ENCODE peak calls at places on chromosomes 16 and 17, in five cellular contexts. E is SK-N-SH, J is K562, T is GM12878, W is HepG2. Q is an unnamed sample.

GRCh38 chr16:22937169-22937568 is 123.2 kb downstream of the HS3ST2 start:
- DNase-seq in E (no peak), J (no peak), T (no peak), W (no peak), Q (no peak)

GRCh38 chr17:32099686-32100085 is 42.6 kb upstream of the RHOT1 start:
- DNase-seq in E (no peak), J (no peak), T (no peak), W (no peak), Q (no peak)

GRCh38 chr16:53817812-53818211 is 113.9 kb downstream of the FTO start:
- DNase-seq in E (peak; percentile 19), J (no peak), T (no peak), W (no peak), Q (no peak)

GRCh38 chr16:9526791-9527190 is 435.3 kb downstream of the HAPSTR1 start:
- DNase-seq in E (no peak), J (no peak), T (no peak), W (no peak), Q (no peak)

GRCh38 chr17:12992676-12993075 is 25.2 kb downstream of the ELAC2 start:
- DNase-seq in E (no peak), J (no peak), T (no peak), W (no peak), Q (no peak)

GRCh38 chr16:56824335-56824734 is 40.7 kb upstream of the SLC12A3 start:
- DNase-seq in E (no peak), J (no peak), T (no peak), W (peak; percentile 53), Q (peak; percentile 16)

GRCh38 chr16:57502048-57502775 is 15.9 kb upstream of the DOK4 start:
- DNase-seq in E (no peak), J (no peak), T (no peak), W (no peak), Q (no peak)

GRCh38 chr17:290121-290521 is 62.5 kb downstream of the RPH3AL start:
- DNase-seq in E (no peak), J (no peak), T (no peak), W (no peak), Q (no peak)

GRCh38 chr16:19291459-19291858 is 5.9 kb downstream of the CLEC19A start:
- DNase-seq in E (no peak), J (no peak), T (no peak), W (no peak), Q (no peak)

GRCh38 chr16:80938035-80938927 is 68.4 kb downstream of the CMC2 start:
- DNase-seq in E (no peak), J (no peak), T (no peak), W (no peak), Q (peak; percentile 55)

GRCh38 chr16:23306199-23307100 is 4.3 kb downstream of the SCNN1B start:
- DNase-seq in E (no peak), J (no peak), T (no peak), W (no peak), Q (no peak)

GRCh38 chr17:63704259-63704576 is 4.3 kb upstream of the LIMD2 start:
- DNase-seq in E (no peak), J (no peak), T (no peak), W (no peak), Q (no peak)

GRCh38 chr17:81097134-81097942 is 62.4 kb downstream of the BAIAP2 start:
- DNase-seq in E (peak; percentile 87), J (peak; percentile 93), T (no peak), W (peak; percentile 65), Q (peak; percentile 75)

GRCh38 chr16:88632587-88632930 is 5.8 kb upstream of the IL17C start:
- DNase-seq in E (no peak), J (no peak), T (no peak), W (no peak), Q (no peak)

GRCh38 chr16:88635671-88636070 is 2.7 kb upstream of the IL17C start:
- DNase-seq in E (no peak), J (no peak), T (no peak), W (no peak), Q (no peak)

GRCh38 chr16:88633684-88634140 is 4.7 kb upstream of the IL17C start:
- DNase-seq in E (peak; percentile 60), J (peak; percentile 70), T (peak; percentile 55), W (peak; percentile 63), Q (no peak)

GRCh38 chr16:88634994-88635670 is 3.2 kb upstream of the IL17C start:
- DNase-seq in E (no peak), J (no peak), T (no peak), W (no peak), Q (no peak)

GRCh38 chr16:88634141-88634993 is 4.0 kb upstream of the IL17C start:
- DNase-seq in E (no peak), J (peak; percentile 85), T (peak; percentile 45), W (no peak), Q (no peak)
- TF ChIP-seq FOXM1 in E (no peak), J (no peak), T (no peak), W (no peak), Q (no peak)

GRCh38 chr17:48954300-48954755 is 9.7 kb upstream of the SNF8 start:
- DNase-seq in E (no peak), J (peak; percentile 83), T (no peak), W (peak; percentile 79), Q (peak; percentile 58)
- TF ChIP-seq FOXM1 in E (no peak), J (no peak), T (no peak), W (no peak), Q (no peak)

DNA sequence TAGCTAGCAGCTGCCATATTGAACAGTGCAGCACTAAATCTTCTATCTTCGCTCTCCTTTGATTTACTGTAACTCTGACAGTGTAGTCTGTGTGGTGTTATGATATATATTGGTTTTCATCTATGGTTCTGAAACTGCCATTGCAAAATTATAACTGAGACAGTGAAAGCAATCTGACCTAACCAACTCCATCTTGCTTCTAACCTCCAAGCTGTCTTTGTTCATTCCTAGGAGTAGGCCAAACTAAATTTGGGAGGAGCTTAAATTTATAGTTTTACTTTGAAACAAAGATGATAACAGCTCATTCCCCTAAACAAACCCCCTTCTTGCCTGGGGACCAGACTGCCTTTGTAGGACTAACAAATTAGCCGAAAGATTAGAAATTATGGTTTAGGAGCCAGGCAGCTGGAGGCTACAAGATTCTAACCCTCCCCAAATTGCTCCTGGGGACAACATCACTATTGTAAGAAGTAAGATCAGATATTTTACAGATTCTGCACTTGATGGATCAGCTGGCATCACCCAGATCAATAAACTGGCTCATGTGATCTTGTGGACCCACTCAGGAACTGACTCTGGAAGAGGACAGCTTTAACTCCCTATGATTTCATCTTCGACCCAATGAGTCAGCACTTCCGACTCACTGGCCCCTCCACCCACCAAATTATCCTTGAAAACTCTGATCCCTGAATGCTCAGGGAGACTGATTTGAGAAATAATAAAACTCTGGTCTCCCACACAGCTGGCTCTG is 47.0 kb upstream of the FBXO47 start:
- DNase-seq in E (no peak), J (peak; percentile 83), T (no peak), W (peak; percentile 39), Q (no peak)
- TF ChIP-seq FOXM1 in E (no peak), J (no peak), T (no peak), W (no peak), Q (no peak)

DNA sequence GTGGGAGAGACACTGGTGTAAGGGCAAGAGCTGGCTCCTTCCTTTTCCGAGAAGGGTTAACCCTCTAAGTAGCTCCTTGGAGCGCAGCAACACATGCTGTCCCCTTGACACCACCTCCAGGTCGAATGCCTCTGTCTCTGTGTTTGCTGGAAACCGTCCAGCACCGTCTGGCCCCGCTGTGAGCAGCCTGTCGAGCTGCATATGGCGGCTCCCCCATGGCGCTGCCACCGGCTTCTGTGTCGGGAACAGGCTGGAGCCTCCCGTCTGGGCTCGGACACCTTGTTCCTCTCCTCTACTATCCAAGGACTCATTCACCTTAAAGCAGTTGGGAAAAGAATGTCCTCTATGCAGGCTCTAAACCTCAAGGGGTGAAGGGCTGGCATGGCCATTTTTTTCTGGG is 28.9 kb upstream of the WSCD1 start:
- DNase-seq in E (no peak), J (no peak), T (no peak), W (no peak), Q (no peak)
- TF ChIP-seq FOXM1 in E (no peak), J (no peak), T (no peak), W (no peak), Q (no peak)

GRCh38 chr17:19762515-19762961 is 14.4 kb upstream of the ALDH3A1 start:
- DNase-seq in E (peak; percentile 92), J (no peak), T (no peak), W (peak; percentile 56), Q (peak; percentile 85)
- TF ChIP-seq FOXM1 in E (no peak), J (no peak), T (no peak), W (no peak), Q (no peak)